ENCODE peak calls at places on chromosomes 16 and 17, in eight cellular contexts. F, T, H, P, Q, U, Z and A are unnamed samples.

GRCh38 chr16:23398987-23399805 is 53.8 kb downstream of the COG7 start:
- DNase-seq in F (no peak), P (no peak), Q (no peak), U (no peak), Z (peak; percentile 92), T (no peak), H (no peak), A (peak; percentile 82)

GRCh38 chr17:62870581-62870964 is 62.5 kb upstream of the MARCHF10 start:
- DNase-seq in Q (no peak), P (peak; percentile 95), U (no peak), H (no peak), Z (peak; percentile 52), F (no peak), T (no peak), A (no peak)

GRCh38 chr16:31215287-31216115 is 1.4 kb downstream of the PYDC1 start:
- DNase-seq in T (peak; percentile 91), H (peak; percentile 23), Q (peak; percentile 55), F (peak; percentile 76), P (peak; percentile 18), U (peak; percentile 25), Z (peak; percentile 98), A (peak; percentile 89)

GRCh38 chr17:29019475-29020181 is 13.8 kb upstream of the SEZ6 start:
- DNase-seq in F (no peak), U (peak; percentile 2), P (no peak), H (no peak), T (no peak), Q (no peak), Z (peak; percentile 56), A (peak; percentile 72)

GRCh38 chr17:29177871-29178749 is 2.1 kb downstream of the MYO18A start:
- DNase-seq in T (peak; percentile 54), H (no peak), P (no peak), F (no peak), Z (no peak), Q (no peak), U (no peak), A (no peak)

GRCh38 chr16:71843517-71844031 is 2.2 kb upstream of the ATXN1L start:
- DNase-seq in T (no peak), U (no peak), Q (no peak), Z (no peak), F (no peak), H (no peak), P (no peak), A (no peak)

GRCh38 chr17:61408151-61409041 is 8.8 kb downstream of the TBX2 start:
- DNase-seq in U (no peak), H (no peak), Z (no peak), Q (peak; percentile 55), T (no peak), F (no peak), P (no peak), A (peak; percentile 16)

GRCh38 chr16:85490971-85491771 is 122.0 kb upstream of the GSE1 start:
- DNase-seq in U (peak; percentile 50), P (no peak), F (peak; percentile 70), Q (no peak), H (no peak), Z (peak; percentile 83), T (peak; percentile 63), A (peak; percentile 78)

GRCh38 chr16:81589975-81590650 is 145.5 kb downstream of the CMIP start:
- DNase-seq in Z (no peak), Q (no peak), U (no peak), P (no peak), H (no peak), T (no peak), F (no peak), A (no peak)

GRCh38 chr17:36936455-36936934 is 780 bp upstream of the LHX1 start:
- DNase-seq in Z (peak; percentile 70), H (no peak), T (no peak), Q (no peak), F (peak; percentile 56), U (no peak), P (no peak), A (peak; percentile 84)

GRCh38 chr16:54143934-54144333 is 142.7 kb downstream of the IRX3 start:
- DNase-seq in U (no peak), F (no peak), Q (no peak), P (no peak), H (no peak), T (no peak), Z (no peak), A (no peak)

GRCh38 chr17:7667616-7668406 is 17.1 kb downstream of the ATP1B2 start:
- DNase-seq in Q (no peak), U (no peak), P (peak; percentile 22), H (no peak), F (peak; percentile 8), Z (no peak), T (no peak), A (no peak)

GRCh38 chr17:47797797-47798196 is 23.8 kb downstream of the OSBPL7 start:
- DNase-seq in U (no peak), F (no peak), Z (peak; percentile 43), Q (no peak), T (no peak), H (no peak), P (no peak), A (peak; percentile 12)

GRCh38 chr17:48426019-48426418 is 4.0 kb downstream of the SKAP1 start:
- DNase-seq in P (no peak), Q (no peak), Z (no peak), T (no peak), U (no peak), H (no peak), F (no peak), A (no peak)

GRCh38 chr16:75219088-75219487 is 300 bp downstream of the CTRB1 start:
- DNase-seq in Q (no peak), F (no peak), H (no peak), T (no peak), U (no peak), Z (no peak), P (no peak), A (no peak)

GRCh38 chr16:8716592-8716991 is 42.2 kb downstream of the ABAT start:
- DNase-seq in U (no peak), P (no peak), Q (peak; percentile 57), F (no peak), H (peak; percentile 79), Z (no peak), T (no peak), A (no peak)

GRCh38 chr17:74723891-74724290 is 11.2 kb upstream of the CD300LF start:
- DNase-seq in Q (no peak), P (no peak), F (no peak), Z (no peak), T (no peak), U (no peak), H (no peak), A (no peak)

GRCh38 chr17:75475144-75475835 is 18.9 kb downstream of the TMEM94 start:
- DNase-seq in P (no peak), Q (peak; percentile 38), T (no peak), F (no peak), U (no peak), H (no peak), Z (no peak), A (no peak)

GRCh38 chr16:67563708-67564468 is 1.6 kb downstream of the CTCF start:
- DNase-seq in Z (no peak), T (no peak), P (peak; percentile 80), U (no peak), Q (peak; percentile 88), H (peak; percentile 63), F (no peak), A (no peak)

GRCh38 chr16:85327731-85328664 is 215.7 kb upstream of the CIBAR2 start:
- DNase-seq in P (peak; percentile 78), Q (no peak), T (no peak), Z (peak; percentile 80), U (no peak), H (no peak), F (peak; percentile 70), A (peak; percentile 92)

GRCh38 chr17:27315322-27315721 is 21.4 kb downstream of the WSB1 start:
- DNase-seq in U (no peak), F (peak; percentile 49), T (no peak), P (peak; percentile 86), Z (peak; percentile 30), H (peak; percentile 68), Q (peak; percentile 94), A (no peak)

GRCh38 chr16:81190667-81191066 is 47.8 kb upstream of the BCO1 start:
- DNase-seq in F (no peak), P (no peak), H (no peak), U (no peak), Q (peak; percentile 62), T (peak; percentile 54), Z (no peak), A (no peak)

GRCh38 chr17:73083432-73083831 is 9.1 kb downstream of the SLC39A11 start:
- DNase-seq in P (no peak), F (no peak), T (no peak), Q (no peak), Z (no peak), H (no peak), U (no peak), A (no peak)

GRCh38 chr17:80429356-80430275 is 14.6 kb downstream of the ENDOV start:
- DNase-seq in P (no peak), Z (no peak), Q (no peak), H (no peak), T (no peak), F (no peak), U (no peak), A (no peak)

GRCh38 chr16:31484491-31485171 is 1.7 kb downstream of the SLC5A2 start:
- DNase-seq in Z (peak; percentile 50), T (no peak), U (no peak), Q (no peak), H (no peak), P (no peak), F (no peak), A (peak; percentile 43)

GRCh38 chr17:50890675-50891516 is 24.7 kb upstream of the TOB1 start:
- DNase-seq in F (no peak), P (no peak), Z (no peak), H (no peak), T (peak; percentile 55), Q (no peak), U (no peak), A (no peak)

GRCh38 chr17:49898547-49899490 is 51.0 kb upstream of the TAC4 start:
- DNase-seq in U (no peak), T (peak; percentile 78), F (peak; percentile 37), Q (no peak), H (no peak), P (peak; percentile 13), Z (peak; percentile 79), A (peak; percentile 69)

GRCh38 chr17:45332505-45332904 is 15.7 kb upstream of the MAP3K14 start:
- DNase-seq in U (no peak), Q (no peak), Z (no peak), F (no peak), T (no peak), P (no peak), H (no peak), A (no peak)

GRCh38 chr16:73056911-73057310 is 9.0 kb upstream of the ZFHX3 start:
- DNase-seq in Z (no peak), Q (no peak), U (no peak), P (no peak), T (no peak), F (no peak), H (no peak), A (no peak)

GRCh38 chr16:47460301-47460754 is 535 bp downstream of the ITFG1 start:
- DNase-seq in P (no peak), H (no peak), Z (peak; percentile 16), T (no peak), U (no peak), Q (no peak), F (no peak), A (no peak)

GRCh38 chr17:30519707-30520106 is 42.5 kb downstream of the GOSR1 start:
- DNase-seq in U (no peak), H (no peak), F (no peak), T (no peak), P (no peak), Z (no peak), Q (peak; percentile 91), A (no peak)